ENCODE peak calls at places on chromosomes 11 and 22, in five cellular contexts. L is pancreas, P is brain microvascular endothelial cell, D is fibroblast of lung, O is lung. W is an unnamed sample.

GRCh38 chr11:44623716-44624491 is 58.4 kb downstream of the CD82 start:
- DNase-seq in L (peak), P (no peak), D (peak), O (peak), W (peak)

GRCh38 chr11:118908931-118909618 is 16.7 kb downstream of the BCL9L start:
- DNase-seq in L (no peak), P (peak), D (peak), O (no peak), W (peak)

GRCh38 chr11:131042041-131042390 is 125.7 kb upstream of the SNX19 start:
- DNase-seq in L (no peak), P (no peak), D (no peak), O (no peak), W (no peak)

GRCh38 chr11:35357893-35358292 is 61.5 kb downstream of the SLC1A2 start:
- DNase-seq in L (no peak), P (no peak), D (peak), O (no peak), W (no peak)

GRCh38 chr22:49350441-49351121 is 477.1 kb downstream of the BRD1 start:
- DNase-seq in L (peak), P (no peak), D (no peak), O (no peak), W (no peak)

GRCh38 chr22:41636467-41636866 is 15.4 kb downstream of the XRCC6 start:
- DNase-seq in L (no peak), P (peak), D (peak), O (no peak), W (peak)

GRCh38 chr22:35782504-35782903 is 64.8 kb downstream of the APOL5 start:
- DNase-seq in L (no peak), P (no peak), D (peak), O (no peak), W (no peak)

GRCh38 chr11:66883021-66883968 is 26.4 kb downstream of the LRFN4 start:
- DNase-seq in L (peak), P (peak), D (peak), O (peak), W (peak)

GRCh38 chr11:7457211-7457610 is 28.1 kb upstream of the OLFML1 start:
- DNase-seq in L (no peak), P (peak), D (peak), O (no peak), W (no peak)

GRCh38 chr11:19810852-19811251 is 98.2 kb downstream of the NAV2 start:
- DNase-seq in L (no peak), P (no peak), D (no peak), O (no peak), W (no peak)

GRCh38 chr22:35729309-35729698 is 11.6 kb downstream of the APOL5 start:
- DNase-seq in L (no peak), P (no peak), D (no peak), O (no peak), W (no peak)

GRCh38 chr11:16774920-16775603 is 36.6 kb downstream of the C11orf58 start:
- DNase-seq in L (no peak), P (no peak), D (no peak), O (no peak), W (no peak)

GRCh38 chr11:2167141-2168045 is 4.2 kb downstream of the TH start:
- DNase-seq in L (no peak), P (no peak), D (no peak), O (no peak), W (no peak)

GRCh38 chr11:75145196-75145971 is 5.5 kb upstream of the SLCO2B1 start:
- DNase-seq in L (no peak), P (no peak), D (no peak), O (no peak), W (no peak)

GRCh38 chr11:80603472-80603871 is 1162.6 kb upstream of the TENM4 start:
- DNase-seq in L (no peak), P (no peak), D (no peak), O (no peak), W (no peak)

GRCh38 chr11:80606726-80607125 is 1165.9 kb upstream of the TENM4 start:
- DNase-seq in L (no peak), P (no peak), D (no peak), O (no peak), W (no peak)
- TF ChIP-seq CTCF in L (no peak), P (no peak), D (no peak), O (no peak), W (no peak)

DNA sequence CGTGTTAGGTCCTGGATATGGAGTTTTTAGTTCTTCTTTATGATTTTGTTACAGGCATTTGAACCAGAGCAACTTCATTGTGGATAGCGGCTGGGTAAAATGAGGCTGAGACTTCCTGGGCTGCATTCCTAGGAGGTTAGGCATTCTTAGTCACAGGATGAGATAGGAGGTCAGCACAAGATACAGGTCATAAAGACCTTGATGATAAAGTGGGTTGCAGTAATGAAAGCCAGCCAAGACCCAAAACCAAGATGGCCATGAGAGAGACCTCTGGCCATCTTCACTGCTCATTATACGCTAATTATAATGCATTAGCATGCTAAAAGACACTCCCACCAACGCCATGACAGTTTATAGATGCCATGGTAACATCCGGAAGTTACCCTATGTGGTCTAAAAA is 23.4 kb upstream of the CLMP start:
- DNase-seq in L (no peak), P (peak), D (peak), O (no peak), W (peak)
- H3K4me3 ChIP-seq in L (no peak), P (no peak), D (no peak), O (no peak), W (no peak)

GRCh38 chr11:101880208-101880607 is 34.6 kb upstream of the CEP126 start:
- DNase-seq in L (no peak), P (peak), D (peak), O (no peak), W (peak)
- TF ChIP-seq CTCF in L (no peak), P (peak), D (peak), O (no peak), W (peak)

GRCh38 chr11:62502030-62502730 is 44.4 kb downstream of the AHNAK start:
- DNase-seq in L (no peak), P (no peak), D (no peak), O (no peak), W (no peak)

GRCh38 chr11:62501432-62501891 is 45.1 kb downstream of the AHNAK start:
- DNase-seq in L (peak), P (no peak), D (peak), O (no peak), W (no peak)

GRCh38 chr11:62497132-62497915 is 49.3 kb downstream of the AHNAK start:
- DNase-seq in L (no peak), P (peak), D (peak), O (no peak), W (peak)

GRCh38 chr11:62498492-62499286 is 47.9 kb downstream of the AHNAK start:
- DNase-seq in L (no peak), P (no peak), D (no peak), O (no peak), W (no peak)

GRCh38 chr11:62500066-62501035 is 46.3 kb downstream of the AHNAK start:
- DNase-seq in L (no peak), P (no peak), D (no peak), O (no peak), W (no peak)
- H3K4me3 ChIP-seq in L (no peak), P (no peak), D (no peak), O (no peak), W (no peak)

DNA sequence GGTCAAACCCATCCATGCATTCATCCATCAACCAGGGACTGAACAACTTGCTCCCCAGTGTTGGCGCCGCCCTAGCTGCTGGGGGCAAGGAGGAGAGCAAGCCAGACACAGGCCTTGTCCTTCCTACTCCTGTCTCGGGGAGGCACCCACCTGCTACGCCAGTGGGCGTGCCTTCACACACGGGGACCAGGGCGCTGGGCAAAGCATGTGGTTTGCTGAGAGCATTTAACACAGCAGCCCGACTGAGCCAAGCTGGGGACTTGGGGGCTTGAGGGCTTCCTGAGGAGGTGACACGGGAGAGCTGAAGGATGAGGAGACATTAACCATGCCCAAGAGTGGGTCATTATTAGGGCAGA is 30.6 kb downstream of the CACNA1I start:
- DNase-seq in L (no peak), P (no peak), D (no peak), O (no peak), W (no peak)
- TF ChIP-seq CTCF in L (no peak), P (no peak), D (no peak), O (no peak), W (no peak)

GRCh38 chr22:19106886-19107729 is 15.1 kb downstream of the DGCR2 start:
- DNase-seq in L (peak), P (no peak), D (no peak), O (no peak), W (no peak)

GRCh38 chr22:19107730-19108074 is 14.5 kb downstream of the DGCR2 start:
- DNase-seq in L (peak), P (no peak), D (no peak), O (no peak), W (no peak)

GRCh38 chr22:19110064-19110458 is 12.2 kb downstream of the DGCR2 start:
- DNase-seq in L (peak), P (no peak), D (no peak), O (no peak), W (no peak)

GRCh38 chr22:19109198-19110063 is 12.8 kb downstream of the DGCR2 start:
- DNase-seq in L (peak), P (no peak), D (peak), O (peak), W (peak)

GRCh38 chr22:19108807-19109197 is 13.4 kb downstream of the DGCR2 start:
- DNase-seq in L (no peak), P (no peak), D (no peak), O (no peak), W (no peak)
- H3K4me3 ChIP-seq in L (no peak), P (no peak), D (no peak), O (no peak), W (no peak)

GRCh38 chr11:123478352-123478986 is 48.4 kb downstream of the GRAMD1B start:
- DNase-seq in L (no peak), P (peak), D (peak), O (peak), W (peak)
- TF ChIP-seq CTCF in L (peak), P (peak), D (peak), O (peak), W (peak)

DNA sequence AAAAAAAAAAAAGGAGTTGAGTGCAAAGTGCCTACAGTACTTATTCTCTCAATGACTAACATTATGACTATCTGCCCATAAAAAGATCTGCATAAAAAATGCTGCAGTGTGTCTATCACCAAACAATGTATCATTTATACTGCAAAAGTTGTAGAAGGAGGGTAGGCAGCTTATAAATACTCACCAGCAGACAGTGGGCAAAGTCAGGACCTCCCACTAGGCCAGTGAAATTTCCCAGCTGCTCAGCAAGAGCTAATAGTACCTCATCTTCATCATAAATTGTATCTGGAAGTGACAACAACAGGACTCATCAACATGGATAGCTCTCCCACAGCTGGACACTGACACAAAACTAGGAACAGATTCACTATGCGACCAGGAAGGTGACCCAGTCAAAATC is 1.6 kb downstream of the PPP2R1B start:
- DNase-seq in L (no peak), P (no peak), D (peak), O (no peak), W (no peak)
- H3K4me3 ChIP-seq in L (peak), P (peak), D (peak), O (peak), W (peak)

GRCh38 chr11:36818410-36818809 is 220.4 kb upstream of the RAG2 start:
- DNase-seq in L (no peak), P (no peak), D (no peak), O (no peak), W (no peak)
- TF ChIP-seq CTCF in L (no peak), P (peak), D (peak), O (no peak), W (peak)

W was measured in fibroblast of pulmonary artery.